ENCODE peak calls at places on chromosomes 6 and 20, in eight cellular contexts. J is T-helper 17 cell; R is non-pigmented ciliary epithelial cell; H is mucosa of gallbladder; B is HCEC 1CT; Z is cerebellum; V is stimulated activated CD4-positive, alpha-beta T cell treated with anti-CD3 and anti-CD28 coated beads, Interleukin-4, amount 100 ng/mL, for 48 hours; L is SW 1271. N is an unnamed sample.

GRCh38 chr20:57620999-57621398 is 773 bp upstream of the ZBP1 start:
- DNase-seq in L (no peak), V (no peak), J (no peak), R (no peak), B (no peak), Z (no peak), H (no peak), N (no peak)

GRCh38 chr20:10794765-10795164 is 121.0 kb upstream of the JAG1 start:
- DNase-seq in Z (no peak), L (no peak), B (no peak), R (no peak), H (no peak), J (no peak), V (no peak), N (no peak)

GRCh38 chr6:141077355-141078333 is 1055.1 kb upstream of the GJE1 start:
- DNase-seq in J (no peak), L (peak; percentile 10), H (no peak), R (no peak), B (peak; percentile 17), V (no peak), Z (no peak), N (no peak)

GRCh38 chr20:35886537-35886936 is 67.8 kb downstream of the SCAND1 start:
- DNase-seq in J (no peak), H (no peak), R (no peak), V (no peak), L (no peak), Z (peak; percentile 37), B (no peak), N (no peak)

GRCh38 chr6:84738996-84739865 is 25.2 kb downstream of the TBX18 start:
- DNase-seq in H (no peak), L (no peak), Z (no peak), R (no peak), J (no peak), V (no peak), B (peak; percentile 16), N (no peak)

GRCh38 chr6:142478117-142478516 is 176.3 kb downstream of the ADGRG6 start:
- DNase-seq in B (peak; percentile 65), L (no peak), Z (no peak), J (no peak), H (no peak), V (no peak), R (peak; percentile 10), N (no peak)

GRCh38 chr6:157555795-157556645 is 175.0 kb downstream of the ZDHHC14 start:
- DNase-seq in H (no peak), L (no peak), V (no peak), R (no peak), B (no peak), Z (no peak), J (no peak), N (no peak)

GRCh38 chr6:104606361-104606760 is 253.4 kb downstream of the HACE1 start:
- DNase-seq in R (no peak), H (no peak), L (no peak), Z (no peak), J (no peak), B (no peak), V (no peak), N (no peak)

GRCh38 chr6:132456700-132457143 is 55.4 kb upstream of the MOXD1 start:
- DNase-seq in L (no peak), Z (no peak), R (no peak), J (no peak), H (no peak), V (no peak), B (peak; percentile 5), N (no peak)

GRCh38 chr20:42530855-42531674 is 658.6 kb downstream of the PTPRT start:
- DNase-seq in J (no peak), R (no peak), L (no peak), V (no peak), B (no peak), H (no peak), Z (no peak), N (no peak)

GRCh38 chr20:38143646-38144554 is 21.2 kb downstream of the TGM2 start:
- DNase-seq in L (peak; percentile 78), V (no peak), J (no peak), B (peak; percentile 90), H (no peak), R (peak; percentile 60), Z (no peak), N (no peak)

GRCh38 chr6:149563203-149563927 is 2.8 kb upstream of the GINM1 start:
- DNase-seq in H (no peak), R (peak; percentile 41), B (peak; percentile 82), L (no peak), V (no peak), J (no peak), Z (no peak), N (no peak)

GRCh38 chr6:169495601-169496000 is 206.2 kb downstream of the WDR27 start:
- DNase-seq in B (peak; percentile 36), J (no peak), V (no peak), Z (no peak), H (no peak), R (peak; percentile 15), L (no peak), N (no peak)

GRCh38 chr6:31887173-31887572 is 8.4 kb upstream of the SLC44A4 start:
- DNase-seq in H (no peak), R (no peak), V (no peak), L (no peak), J (no peak), B (no peak), Z (no peak), N (no peak)

N was measured in progenitor cell of endocrine pancreas.